ENCODE peak calls at places on chromosome 5, in eight cellular contexts. B is ovary; Y is colonic mucosa; Q is CD8-positive, alpha-beta T cell; U is Peyer's patch; M is A549; S is GM12878; I is sigmoid colon. V is an unnamed sample.
A peak's percentile ranks its signal among the peaks of the same experiment; 100 is the strongest.

GRCh38 chr5:120454094-120454798 is 9.9 kb upstream of the PRR16 start:
- DNase-seq in Y (no peak), B (no peak), I (no peak), S (no peak), U (no peak), Q (no peak), M (no peak), V (no peak)

GRCh38 chr5:180787711-180788431 is 14.7 kb downstream of the MGAT1 start:
- DNase-seq in B (no peak), S (no peak), U (no peak), Y (peak; percentile 17), Q (no peak), I (peak; percentile 62), M (no peak), V (peak; percentile 67)

GRCh38 chr5:54480296-54480695 is 24.8 kb downstream of the HSPB3 start:
- DNase-seq in Q (no peak), I (no peak), U (no peak), B (no peak), Y (no peak), M (no peak), S (no peak), V (no peak)

GRCh38 chr5:5040712-5041111 is 99.4 kb upstream of the ADAMTS16 start:
- DNase-seq in S (no peak), B (no peak), U (no peak), I (no peak), Y (no peak), Q (no peak), M (no peak), V (no peak)

GRCh38 chr5:139823757-139824355 is 28.2 kb downstream of the PSD2 start:
- DNase-seq in U (no peak), S (no peak), I (peak; percentile 27), Q (no peak), Y (no peak), M (no peak), B (no peak), V (no peak)

GRCh38 chr5:18483386-18483785 is 849.1 kb downstream of the TAF11L14 start:
- DNase-seq in M (no peak), Y (no peak), B (no peak), S (no peak), U (no peak), I (no peak), Q (no peak), V (no peak)

GRCh38 chr5:60036539-60036938 is 143.0 kb upstream of the PDE4D start:
- DNase-seq in Q (no peak), B (no peak), S (no peak), Y (no peak), I (no peak), M (no peak), U (no peak), V (no peak)

GRCh38 chr5:163089233-163089632 is 348.2 kb upstream of the CCNG1 start:
- DNase-seq in Q (no peak), U (no peak), B (no peak), Y (no peak), M (no peak), I (no peak), S (no peak), V (no peak)

GRCh38 chr5:14667770-14668169 is 3.3 kb downstream of the OTULIN start:
- DNase-seq in U (no peak), B (no peak), Q (no peak), I (no peak), S (no peak), Y (no peak), M (no peak), V (no peak)

GRCh38 chr5:170254056-170254455 is 21.3 kb downstream of the C5orf58 start:
- DNase-seq in U (peak; percentile 79), Y (no peak), Q (peak; percentile 70), I (no peak), M (no peak), S (peak; percentile 49), B (no peak), V (no peak)

GRCh38 chr5:180153991-180154390 is 55.0 kb downstream of the RASGEF1C start:
- DNase-seq in M (no peak), U (peak; percentile 28), I (peak; percentile 30), S (no peak), B (no peak), Q (no peak), Y (peak; percentile 4), V (no peak)

GRCh38 chr5:83172655-83173054 is 95.3 kb downstream of the XRCC4 start:
- DNase-seq in I (no peak), M (no peak), B (no peak), S (no peak), Y (no peak), U (no peak), Q (no peak), V (no peak)

GRCh38 chr5:112967520-112968083 is 9.0 kb upstream of the DCP2 start:
- DNase-seq in M (no peak), I (no peak), S (no peak), B (no peak), U (no peak), Q (no peak), Y (no peak), V (no peak)

GRCh38 chr5:14183187-14183939 is 40.2 kb downstream of the TRIO start:
- DNase-seq in I (no peak), S (no peak), Q (no peak), B (peak; percentile 51), M (no peak), U (no peak), Y (no peak), V (no peak)

GRCh38 chr5:172854451-172854871 is 20.4 kb downstream of the ERGIC1 start:
- DNase-seq in B (peak; percentile 69), U (peak; percentile 78), Y (peak; percentile 64), Q (peak; percentile 22), I (peak; percentile 88), M (no peak), S (no peak), V (no peak)

GRCh38 chr5:115179068-115179958 is 9.6 kb upstream of the TRIM36 start:
- DNase-seq in B (peak; percentile 29), S (no peak), I (no peak), U (peak; percentile 60), M (peak; percentile 25), Q (no peak), Y (peak; percentile 47), V (peak; percentile 72)

GRCh38 chr5:103224894-103225246 is 33.7 kb upstream of the MACIR start:
- DNase-seq in Y (no peak), Q (no peak), M (no peak), U (no peak), B (no peak), I (no peak), S (no peak), V (no peak)

DNA sequence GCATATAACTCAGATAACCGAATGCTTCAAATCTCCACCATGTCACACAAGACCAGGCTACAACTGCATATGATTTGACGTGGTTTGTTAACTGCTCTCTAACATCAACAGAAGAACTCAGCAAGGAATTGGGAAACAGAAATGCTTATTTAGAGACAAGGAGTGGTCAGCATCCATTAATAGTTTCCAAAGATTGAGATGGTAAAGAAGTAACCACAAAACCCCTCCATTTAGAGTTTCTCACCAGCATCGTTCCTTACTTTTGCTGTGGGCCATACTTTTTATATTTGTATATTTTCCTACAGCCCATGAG is 25.2 kb downstream of the DPYSL3 start:
- DNase-seq in B (no peak), I (no peak), S (no peak), U (no peak), Y (no peak), M (no peak), Q (no peak), V (no peak)
- H3K4me1 ChIP-seq in B (peaks cover 14% of the 10 kb centered on the region), I (peaks cover 58% of the 10 kb centered on the region), S (peaks cover 1% of the 10 kb centered on the region), U (no peaks in the 10 kb centered on the region), Y (no peaks in the 10 kb centered on the region), M (peaks cover 4% of the 10 kb centered on the region), Q (no peaks in the 10 kb centered on the region), V (peaks cover 11% of the 10 kb centered on the region)

DNA sequence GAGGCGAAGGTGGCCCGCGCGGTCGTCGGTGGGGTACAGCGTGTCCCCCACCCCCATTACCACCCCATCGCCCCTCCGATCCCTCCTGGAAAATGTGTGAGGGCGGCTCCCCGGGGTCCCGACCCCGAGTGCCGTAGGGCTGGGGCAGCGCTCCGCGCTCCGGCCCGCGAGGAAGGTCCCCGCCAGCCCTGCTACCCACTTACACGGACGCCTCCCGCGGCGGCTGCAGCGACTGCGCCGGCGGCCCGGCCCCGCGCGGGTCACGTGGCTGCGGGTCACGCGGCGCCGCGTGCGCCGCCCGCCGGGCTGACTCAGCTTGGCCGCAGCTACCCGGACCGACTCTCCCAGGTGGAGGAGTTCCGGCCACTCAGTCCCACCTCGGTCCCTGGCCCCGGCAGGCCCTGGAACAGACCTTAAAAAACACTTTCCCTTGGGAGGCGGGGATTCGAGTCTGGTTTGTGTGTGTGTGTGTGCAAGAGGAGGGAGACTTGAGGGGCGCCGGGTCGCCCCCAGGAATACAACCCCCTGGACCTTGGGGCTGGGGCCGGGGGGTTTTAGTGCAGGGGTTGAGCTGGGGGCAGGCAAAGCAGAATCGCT is at the start of gene GNPDA1:
- DNase-seq in M (peak; percentile 88), Q (peak; percentile 61), I (peak; percentile 93), S (no peak), B (peak; percentile 86), U (peak; percentile 91), Y (peak; percentile 83), V (peak; percentile 96)
- H3K4me1 ChIP-seq in M (peaks cover 39% of the 10 kb centered on the region), Q (peaks cover 59% of the 10 kb centered on the region), I (peaks cover 29% of the 10 kb centered on the region), S (peaks cover 18% of the 10 kb centered on the region), B (no peaks in the 10 kb centered on the region), U (no peaks in the 10 kb centered on the region), Y (no peaks in the 10 kb centered on the region), V (peaks cover 53% of the 10 kb centered on the region)

GRCh38 chr5:149224282-149224681 is 47.4 kb upstream of the AFAP1L1 start:
- DNase-seq in M (no peak), S (no peak), B (no peak), U (no peak), Q (no peak), Y (no peak), I (no peak), V (no peak)
- H3K4me1 ChIP-seq in M (peaks cover 16% of the 10 kb centered on the region), S (no peaks in the 10 kb centered on the region), B (no peaks in the 10 kb centered on the region), U (no peaks in the 10 kb centered on the region), Q (no peaks in the 10 kb centered on the region), Y (peaks cover 5% of the 10 kb centered on the region), I (peaks cover 15% of the 10 kb centered on the region), V (peaks cover 30% of the 10 kb centered on the region)

GRCh38 chr5:72298711-72299110 is 21.3 kb downstream of the MRPS27 start:
- DNase-seq in Q (no peak), I (no peak), S (no peak), Y (no peak), B (no peak), U (no peak), M (no peak), V (no peak)

GRCh38 chr5:72305194-72306142 is 14.6 kb downstream of the MRPS27 start:
- DNase-seq in Q (no peak), S (peak; percentile 60), U (no peak), M (no peak), B (no peak), Y (no peak), I (no peak), V (no peak)

GRCh38 chr5:72300590-72301339 is 19.3 kb downstream of the MRPS27 start:
- DNase-seq in M (no peak), I (no peak), U (no peak), Q (no peak), B (no peak), S (no peak), Y (no peak), V (no peak)

GRCh38 chr5:72302171-72302570 is 17.9 kb downstream of the MRPS27 start:
- DNase-seq in U (no peak), S (no peak), I (no peak), Q (no peak), M (no peak), B (no peak), Y (no peak), V (no peak)

DNA sequence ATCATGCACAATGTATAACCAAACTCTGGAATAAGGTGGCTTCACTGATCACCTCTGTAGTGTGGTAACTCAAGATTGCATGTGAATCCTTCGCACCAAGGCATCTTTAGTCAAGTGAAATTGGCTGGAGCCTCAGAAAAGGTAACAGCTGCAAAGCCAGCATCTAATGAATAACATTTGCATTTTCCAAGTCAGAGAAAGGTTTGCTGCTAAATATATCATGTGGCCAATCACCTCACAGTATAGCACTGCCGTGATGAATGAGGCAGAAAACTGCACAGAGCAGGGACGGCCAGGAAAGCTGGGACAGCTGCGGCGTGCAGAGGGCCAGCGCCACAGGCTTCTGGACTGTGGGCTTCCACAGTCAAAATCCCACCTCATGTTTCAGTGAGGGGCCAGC is 18.5 kb downstream of the MRPS27 start:
- DNase-seq in B (no peak), I (no peak), S (no peak), Q (no peak), M (no peak), Y (no peak), U (no peak), V (no peak)
- H3K4me1 ChIP-seq in B (peaks cover 3% of the 10 kb centered on the region), I (peaks cover 9% of the 10 kb centered on the region), S (peaks cover 59% of the 10 kb centered on the region), Q (no peaks in the 10 kb centered on the region), M (peaks cover 10% of the 10 kb centered on the region), Y (no peaks in the 10 kb centered on the region), U (no peaks in the 10 kb centered on the region), V (peaks cover 15% of the 10 kb centered on the region)